ENCODE peak calls at places on chromosome 3, in four cellular contexts. One of them, this sample, is unnamed.

GRCh38 chr3:195269375-195270078 is 1.4 kb downstream of the XXYLT1 start:
- DNase-seq in stomach: no peak
- DNase-seq in neuronal stem cell: no peak
- DNase-seq in CD8-positive, alpha-beta memory T cell: no peak
- DNase-seq in this sample: no peak

GRCh38 chr3:73270839-73271483 is 209.5 kb downstream of the EBLN2 start:
- DNase-seq in CD8-positive, alpha-beta memory T cell: no peak
- DNase-seq in stomach: no peak
- DNase-seq in neuronal stem cell: no peak
- DNase-seq in this sample: peak; percentile 7

GRCh38 chr3:174253940-174254339 is 605.2 kb upstream of the NAALADL2 start:
- DNase-seq in CD8-positive, alpha-beta memory T cell: no peak
- DNase-seq in neuronal stem cell: no peak
- DNase-seq in stomach: no peak
- DNase-seq in this sample: no peak

GRCh38 chr3:123951522-123952447 is 9.2 kb downstream of the CCDC14 start:
- DNase-seq in stomach: no peak
- DNase-seq in neuronal stem cell: no peak
- DNase-seq in CD8-positive, alpha-beta memory T cell: no peak
- DNase-seq in this sample: no peak

GRCh38 chr3:32313723-32314473 is 75.4 kb downstream of the CMTM8 start:
- DNase-seq in neuronal stem cell: no peak
- DNase-seq in CD8-positive, alpha-beta memory T cell: no peak
- DNase-seq in stomach: no peak
- DNase-seq in this sample: no peak

GRCh38 chr3:156434921-156435320 is 120.0 kb downstream of the SSR3 start:
- DNase-seq in neuronal stem cell: no peak
- DNase-seq in stomach: no peak
- DNase-seq in CD8-positive, alpha-beta memory T cell: no peak
- DNase-seq in this sample: no peak

GRCh38 chr3:189944285-189945145 is 176.2 kb downstream of the P3H2 start:
- DNase-seq in stomach: peak; percentile 74
- DNase-seq in CD8-positive, alpha-beta memory T cell: no peak
- DNase-seq in neuronal stem cell: no peak
- DNase-seq in this sample: no peak

GRCh38 chr3:150495149-150495548 is 51.1 kb downstream of the SERP1 start:
- DNase-seq in neuronal stem cell: no peak
- DNase-seq in CD8-positive, alpha-beta memory T cell: no peak
- DNase-seq in stomach: no peak
- DNase-seq in this sample: no peak

GRCh38 chr3:33886015-33886414 is 87.6 kb downstream of the PDCD6IP start:
- DNase-seq in stomach: no peak
- DNase-seq in neuronal stem cell: no peak
- DNase-seq in CD8-positive, alpha-beta memory T cell: no peak
- DNase-seq in this sample: no peak

GRCh38 chr3:156581954-156582353 is 27.0 kb upstream of the SSR3 start:
- DNase-seq in CD8-positive, alpha-beta memory T cell: no peak
- DNase-seq in stomach: no peak
- DNase-seq in neuronal stem cell: no peak
- DNase-seq in this sample: no peak

GRCh38 chr3:132626955-132627354 is 29.9 kb downstream of the ACKR4 start:
- DNase-seq in neuronal stem cell: no peak
- DNase-seq in stomach: no peak
- DNase-seq in CD8-positive, alpha-beta memory T cell: no peak
- DNase-seq in this sample: no peak

GRCh38 chr3:88324788-88325187 is 175.0 kb downstream of the C3orf38 start:
- DNase-seq in CD8-positive, alpha-beta memory T cell: no peak
- DNase-seq in stomach: no peak
- DNase-seq in neuronal stem cell: no peak
- DNase-seq in this sample: no peak

GRCh38 chr3:194103475-194103874 is 32.5 kb upstream of the HES1 start:
- DNase-seq in neuronal stem cell: no peak
- DNase-seq in CD8-positive, alpha-beta memory T cell: no peak
- DNase-seq in stomach: no peak
- DNase-seq in this sample: no peak

GRCh38 chr3:194101592-194102432 is 34.1 kb upstream of the HES1 start:
- DNase-seq in stomach: peak; percentile 58
- DNase-seq in neuronal stem cell: no peak
- DNase-seq in CD8-positive, alpha-beta memory T cell: no peak
- DNase-seq in this sample: peak; percentile 45

GRCh38 chr3:194100856-194101390 is 35.0 kb upstream of the HES1 start:
- DNase-seq in stomach: no peak
- DNase-seq in neuronal stem cell: no peak
- DNase-seq in CD8-positive, alpha-beta memory T cell: no peak
- DNase-seq in this sample: peak; percentile 21

GRCh38 chr3:194104041-194104751 is 31.8 kb upstream of the HES1 start:
- DNase-seq in stomach: no peak
- DNase-seq in CD8-positive, alpha-beta memory T cell: no peak
- DNase-seq in neuronal stem cell: no peak
- DNase-seq in this sample: no peak

GRCh38 chr3:194102436-194102835 is 33.5 kb upstream of the HES1 start:
- DNase-seq in stomach: no peak
- DNase-seq in CD8-positive, alpha-beta memory T cell: no peak
- DNase-seq in neuronal stem cell: no peak
- DNase-seq in this sample: no peak
- H3K27ac ChIP-seq in stomach: peak overlapping the region; percentile 81
- H3K27ac ChIP-seq in CD8-positive, alpha-beta memory T cell: no peak overlapping the region
- H3K27ac ChIP-seq in neuronal stem cell: no peak overlapping the region
- H3K27ac ChIP-seq in this sample: no peak overlapping the region

GRCh38 chr3:9101286-9101685 is 138.0 kb upstream of the RAD18 start:
- DNase-seq in CD8-positive, alpha-beta memory T cell: no peak
- DNase-seq in stomach: no peak
- DNase-seq in neuronal stem cell: no peak
- DNase-seq in this sample: no peak
- H3K4me1 ChIP-seq in CD8-positive, alpha-beta memory T cell: no peaks in the 10 kb centered on the region
- H3K4me1 ChIP-seq in stomach: peaks cover 20% of the 10 kb centered on the region
- H3K4me1 ChIP-seq in neuronal stem cell: peaks cover 26% of the 10 kb centered on the region
- H3K4me1 ChIP-seq in this sample: no peaks in the 10 kb centered on the region

DNA sequence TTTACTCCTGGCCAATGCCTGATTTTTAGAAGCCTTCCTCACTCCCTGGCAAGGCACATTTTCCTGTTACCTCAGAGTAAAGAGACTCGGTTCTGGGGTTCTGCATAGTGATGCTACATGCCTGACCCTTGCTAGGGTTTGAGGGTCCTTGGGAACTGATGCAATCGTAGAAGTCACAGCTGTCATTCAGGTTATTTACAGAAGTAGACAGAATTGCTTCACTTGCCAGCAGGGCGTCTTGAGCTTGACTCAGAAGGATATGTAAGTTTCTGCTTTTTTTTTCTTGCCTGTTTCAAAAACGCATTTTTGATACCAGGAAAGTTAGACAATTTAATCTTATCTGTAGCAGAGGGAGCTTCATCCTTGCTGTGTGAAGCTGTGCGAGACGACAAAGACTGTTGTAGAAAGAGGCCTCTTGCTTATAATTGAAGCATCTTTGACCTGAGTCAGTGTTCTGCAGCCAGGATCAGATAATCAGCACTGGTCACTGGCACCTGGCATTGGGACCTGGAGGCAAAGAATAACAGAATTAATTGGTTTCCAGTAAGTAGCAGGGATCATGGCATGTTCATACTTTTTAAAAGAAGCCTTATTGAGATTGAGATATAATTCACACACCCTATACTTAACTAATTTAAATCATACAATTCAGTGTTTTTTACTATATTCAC is 24.8 kb downstream of the CACNA1D start:
- DNase-seq in CD8-positive, alpha-beta memory T cell: no peak
- DNase-seq in neuronal stem cell: no peak
- DNase-seq in stomach: no peak
- DNase-seq in this sample: no peak
- H3K4me3 ChIP-seq in CD8-positive, alpha-beta memory T cell: no peak overlapping the region
- H3K4me3 ChIP-seq in neuronal stem cell: no peak overlapping the region
- H3K4me3 ChIP-seq in stomach: no peak overlapping the region
- H3K4me3 ChIP-seq in this sample: no peak overlapping the region

DNA sequence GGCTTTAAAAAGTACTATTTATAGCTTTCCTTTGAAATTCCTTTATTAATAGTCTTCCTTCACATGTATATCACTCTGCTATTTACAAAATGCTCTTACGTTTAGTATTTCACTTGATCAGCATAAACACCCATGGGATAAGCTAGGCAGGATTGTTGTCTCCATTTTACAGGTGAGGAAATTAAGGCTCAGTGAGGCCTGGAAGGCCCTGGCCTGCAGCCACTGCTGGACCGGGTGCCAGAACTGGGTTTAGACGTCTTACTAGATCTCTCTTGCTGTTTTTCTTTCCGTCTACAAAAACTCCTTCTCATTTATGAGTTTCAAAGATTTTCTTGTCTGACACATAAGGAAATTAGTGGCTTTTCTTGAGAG is 236.4 kb downstream of the LPP start:
- DNase-seq in CD8-positive, alpha-beta memory T cell: no peak
- DNase-seq in stomach: no peak
- DNase-seq in neuronal stem cell: no peak
- DNase-seq in this sample: no peak
- H3K27ac ChIP-seq in CD8-positive, alpha-beta memory T cell: no peak overlapping the region
- H3K27ac ChIP-seq in stomach: no peak overlapping the region
- H3K27ac ChIP-seq in neuronal stem cell: no peak overlapping the region
- H3K27ac ChIP-seq in this sample: no peak overlapping the region

DNA sequence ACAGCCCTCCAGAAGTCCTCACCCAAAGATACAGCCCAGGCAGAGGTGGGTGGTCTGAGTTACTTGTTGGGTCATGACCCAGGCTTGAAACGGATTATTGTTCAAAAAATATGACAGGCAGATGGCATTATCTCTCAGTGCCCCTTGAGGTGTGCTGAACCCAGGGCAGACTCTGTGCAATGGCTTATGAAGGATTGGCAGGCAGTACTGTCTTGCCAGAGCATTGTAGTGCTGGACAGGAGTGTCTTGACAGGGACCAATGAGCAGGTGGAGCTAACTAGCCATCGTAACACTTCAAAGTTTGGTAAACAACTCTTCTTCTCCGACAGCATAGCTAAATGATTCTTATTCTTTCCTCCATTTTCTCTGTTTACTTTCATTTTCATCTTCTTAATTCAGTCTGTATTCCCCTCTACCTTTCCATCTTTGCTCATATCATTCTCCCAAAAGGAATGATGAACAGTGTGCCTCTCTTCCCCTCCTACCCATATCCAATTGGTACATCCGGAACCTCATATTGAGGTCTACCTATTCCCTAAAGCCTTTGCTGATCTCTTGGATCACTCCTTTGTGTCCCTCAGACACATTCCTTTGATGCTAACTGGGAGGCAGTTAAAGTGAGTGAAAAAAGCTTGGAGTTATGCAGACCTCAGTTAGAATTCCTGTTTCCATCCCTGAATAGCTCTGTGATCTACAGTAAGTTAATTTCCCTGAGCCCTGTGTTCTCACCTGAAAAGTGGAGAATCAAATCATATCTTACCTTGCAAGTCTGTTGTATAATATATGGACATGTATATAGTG is 2.6 kb upstream of the IL20RB start:
- DNase-seq in stomach: no peak
- DNase-seq in neuronal stem cell: no peak
- DNase-seq in CD8-positive, alpha-beta memory T cell: no peak
- DNase-seq in this sample: no peak
- H3K4me1 ChIP-seq in stomach: peaks cover 3% of the 10 kb centered on the region
- H3K4me1 ChIP-seq in neuronal stem cell: no peaks in the 10 kb centered on the region
- H3K4me1 ChIP-seq in CD8-positive, alpha-beta memory T cell: no peaks in the 10 kb centered on the region
- H3K4me1 ChIP-seq in this sample: peaks cover 15% of the 10 kb centered on the region

This sample was measured in body of pancreas.